ENCODE peak calls at places on chromosomes 12 and 14, in nine cellular contexts. A is Karpas-422; U is ovary; I is lung; H is Peyer's patch; N is choroid plexus epithelial cell; V is CD4-positive, alpha-beta memory T cell; S is thyroid gland; P is bronchial epithelial cell. Y is an unnamed sample.

GRCh38 chr12:125329239-125330238 is 264.3 kb downstream of the AACS start:
- DNase-seq in A (no peak), U (no peak), I (no peak), H (no peak), N (no peak), V (no peak), S (no peak), P (peak), Y (no peak)

GRCh38 chr14:49727171-49727570 is 34.3 kb downstream of the KLHDC1 start:
- DNase-seq in A (no peak), U (no peak), I (no peak), H (no peak), N (no peak), V (no peak), S (no peak), P (no peak), Y (no peak)

GRCh38 chr12:58977476-58977875 is 57.2 kb upstream of the LRIG3 start:
- DNase-seq in A (no peak), U (no peak), I (no peak), H (no peak), N (no peak), V (no peak), S (peak), P (no peak), Y (no peak)

GRCh38 chr14:97638864-97639263 is 841.7 kb downstream of the VRK1 start:
- DNase-seq in A (no peak), U (no peak), I (no peak), H (no peak), N (no peak), V (no peak), S (no peak), P (peak), Y (no peak)

GRCh38 chr14:103738706-103739451 is 23.3 kb downstream of the ZFYVE21 start:
- DNase-seq in A (no peak), U (no peak), I (no peak), H (no peak), N (no peak), V (no peak), S (no peak), P (no peak), Y (no peak)

GRCh38 chr14:22689186-22689585 is 45.0 kb upstream of the OR6J1 start:
- DNase-seq in A (no peak), U (no peak), I (no peak), H (no peak), N (peak), V (no peak), S (no peak), P (peak), Y (no peak)

GRCh38 chr12:21852251-21852650 is 77.7 kb upstream of the KCNJ8 start:
- DNase-seq in A (no peak), U (no peak), I (no peak), H (no peak), N (peak), V (no peak), S (no peak), P (peak), Y (no peak)

GRCh38 chr12:99223554-99223953 is 424.0 kb upstream of the GARIN6 start:
- DNase-seq in A (no peak), U (no peak), I (no peak), H (no peak), N (no peak), V (no peak), S (no peak), P (no peak), Y (no peak)

GRCh38 chr12:45357547-45358417 is 141.9 kb downstream of the ANO6 start:
- DNase-seq in A (no peak), U (peak), I (no peak), H (no peak), N (peak), V (no peak), S (no peak), P (no peak), Y (no peak)

GRCh38 chr12:5480953-5481300 is 49.0 kb downstream of the NTF3 start:
- DNase-seq in A (no peak), U (no peak), I (no peak), H (no peak), N (no peak), V (no peak), S (no peak), P (no peak), Y (no peak)

GRCh38 chr12:5480218-5480952 is 48.5 kb downstream of the NTF3 start:
- DNase-seq in A (no peak), U (no peak), I (no peak), H (no peak), N (no peak), V (no peak), S (no peak), P (no peak), Y (no peak)

GRCh38 chr12:5476356-5476755 is 44.4 kb downstream of the NTF3 start:
- DNase-seq in A (no peak), U (no peak), I (no peak), H (no peak), N (no peak), V (no peak), S (no peak), P (no peak), Y (no peak)

GRCh38 chr12:5479761-5480160 is 47.9 kb downstream of the NTF3 start:
- DNase-seq in A (no peak), U (no peak), I (no peak), H (no peak), N (no peak), V (no peak), S (no peak), P (no peak), Y (no peak)

GRCh38 chr12:5478081-5478706 is 46.3 kb downstream of the NTF3 start:
- DNase-seq in A (peak), U (no peak), I (no peak), H (no peak), N (no peak), V (no peak), S (no peak), P (no peak), Y (no peak)
- H3K4me3 ChIP-seq in A (no peak), U (no peak), I (no peak), H (no peak), N (no peak), V (no peak), S (no peak), P (no peak), Y (no peak)

DNA sequence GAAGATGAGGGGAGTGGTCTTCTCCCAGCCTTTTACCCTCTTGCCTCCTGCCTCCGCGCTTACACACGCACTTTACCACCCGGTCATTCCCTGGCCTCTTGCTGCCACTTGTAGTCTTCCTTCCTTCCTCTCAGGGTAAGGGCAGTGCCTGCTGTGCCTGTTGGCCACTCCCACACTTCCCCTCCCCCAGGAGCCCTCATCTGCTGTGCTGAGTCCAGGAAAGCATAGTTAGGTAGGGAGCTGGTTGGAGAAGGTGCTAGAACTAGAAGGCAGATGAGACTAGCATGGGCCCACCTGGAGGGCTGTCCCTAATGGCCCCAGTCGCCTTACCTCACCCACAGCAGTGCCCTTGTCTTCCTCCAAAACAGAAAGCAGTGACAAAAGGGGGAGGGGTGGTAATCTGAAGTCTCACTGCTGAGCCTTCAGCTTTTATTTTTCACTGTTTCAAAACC is 54.3 kb upstream of the SRSF5 start:
- DNase-seq in A (no peak), U (no peak), I (peak), H (peak), N (no peak), V (no peak), S (peak), P (peak), Y (peak)
- H3K4me3 ChIP-seq in A (no peak), U (no peak), I (no peak), H (no peak), N (no peak), V (no peak), S (no peak), P (no peak), Y (no peak)

DNA sequence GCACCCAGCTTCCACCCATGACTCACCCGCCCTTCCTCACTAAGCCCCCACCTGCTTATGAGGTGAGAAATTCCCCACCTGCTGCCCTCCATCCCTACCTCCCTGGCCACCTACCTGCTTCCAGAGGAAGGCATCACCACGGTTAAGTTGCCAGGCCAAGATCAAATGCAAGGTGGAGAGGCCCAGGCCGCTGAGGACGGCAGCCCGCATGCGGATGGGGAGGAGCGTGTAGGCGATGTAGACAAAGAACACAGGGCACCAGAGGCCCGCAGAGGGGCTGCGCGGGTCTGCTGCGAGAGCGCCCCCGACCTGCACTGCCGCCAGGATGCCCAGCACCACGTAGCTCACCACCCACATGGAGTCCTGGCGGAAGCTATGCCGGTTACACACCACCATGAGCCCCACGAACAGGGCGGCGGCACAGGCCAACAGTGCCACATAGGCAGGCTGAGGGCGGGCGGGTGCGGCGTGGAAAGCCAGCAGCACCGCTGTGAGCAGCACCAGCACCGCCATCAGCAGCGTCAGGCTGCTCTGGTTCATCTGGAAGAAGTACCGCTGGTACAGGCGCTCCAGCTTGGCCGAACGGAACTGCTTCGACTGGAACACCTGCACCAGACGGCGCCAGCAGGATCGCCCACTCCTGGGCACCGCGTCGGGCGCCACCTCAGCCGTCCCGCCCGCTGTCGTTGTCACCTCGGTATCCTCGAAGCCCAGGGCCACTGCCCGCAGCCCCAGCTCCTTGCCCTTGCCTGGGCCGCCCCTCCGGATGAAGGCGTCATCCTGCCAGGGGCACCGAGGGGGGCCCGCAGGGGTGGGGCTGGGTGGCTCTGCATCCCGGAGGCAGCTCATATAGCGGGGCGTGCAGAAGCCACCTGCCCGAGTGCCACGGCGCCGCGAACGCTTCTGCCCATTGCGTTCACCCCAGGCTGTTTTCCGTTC is 6.2 kb downstream of the ADCY6 start:
- DNase-seq in A (no peak), U (no peak), I (no peak), H (no peak), N (no peak), V (no peak), S (no peak), P (no peak), Y (no peak)
- H3K4me3 ChIP-seq in A (no peak), U (no peak), I (no peak), H (no peak), N (no peak), V (no peak), S (no peak), P (no peak), Y (no peak)

DNA sequence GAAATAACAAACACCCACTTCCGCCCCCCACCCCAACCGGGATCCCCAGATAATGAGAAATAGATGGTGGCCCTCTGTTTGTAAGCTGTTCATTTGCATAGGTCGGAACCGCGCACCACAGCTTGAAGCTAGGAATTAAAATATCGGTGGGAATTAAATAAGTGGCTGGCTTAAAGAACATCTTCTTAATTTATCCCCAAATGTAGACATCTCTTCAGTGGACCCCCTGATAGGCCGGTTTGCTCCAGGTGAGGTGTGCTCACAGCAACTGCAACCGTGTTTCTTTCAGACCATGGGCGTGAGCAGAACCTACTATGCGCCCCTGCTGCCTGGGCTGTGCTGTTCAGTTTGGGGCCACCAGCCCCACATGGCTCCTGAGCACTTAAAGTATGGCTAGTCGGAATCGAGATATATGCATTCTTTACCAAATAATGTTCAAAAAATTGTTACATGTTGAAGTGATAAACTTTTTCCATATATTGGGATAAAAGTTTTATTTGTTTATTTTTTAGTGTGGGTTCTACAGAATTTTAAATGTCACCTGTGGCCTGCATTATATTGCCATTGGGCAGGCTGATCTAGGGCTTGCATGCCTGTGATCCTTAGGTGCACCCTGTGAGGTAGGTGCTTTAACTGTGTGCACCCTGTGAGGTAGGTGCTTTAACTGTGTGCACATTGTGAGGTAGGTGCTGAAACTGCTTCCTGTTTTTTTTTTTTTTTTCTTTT is 821 bp upstream of the DICER1 start:
- DNase-seq in A (peak), U (no peak), I (no peak), H (no peak), N (no peak), V (peak), S (no peak), P (no peak), Y (no peak)
- H3K4me3 ChIP-seq in A (peak), U (peak), I (peak), H (peak), N (peak), V (peak), S (peak), P (peak), Y (peak)

DNA sequence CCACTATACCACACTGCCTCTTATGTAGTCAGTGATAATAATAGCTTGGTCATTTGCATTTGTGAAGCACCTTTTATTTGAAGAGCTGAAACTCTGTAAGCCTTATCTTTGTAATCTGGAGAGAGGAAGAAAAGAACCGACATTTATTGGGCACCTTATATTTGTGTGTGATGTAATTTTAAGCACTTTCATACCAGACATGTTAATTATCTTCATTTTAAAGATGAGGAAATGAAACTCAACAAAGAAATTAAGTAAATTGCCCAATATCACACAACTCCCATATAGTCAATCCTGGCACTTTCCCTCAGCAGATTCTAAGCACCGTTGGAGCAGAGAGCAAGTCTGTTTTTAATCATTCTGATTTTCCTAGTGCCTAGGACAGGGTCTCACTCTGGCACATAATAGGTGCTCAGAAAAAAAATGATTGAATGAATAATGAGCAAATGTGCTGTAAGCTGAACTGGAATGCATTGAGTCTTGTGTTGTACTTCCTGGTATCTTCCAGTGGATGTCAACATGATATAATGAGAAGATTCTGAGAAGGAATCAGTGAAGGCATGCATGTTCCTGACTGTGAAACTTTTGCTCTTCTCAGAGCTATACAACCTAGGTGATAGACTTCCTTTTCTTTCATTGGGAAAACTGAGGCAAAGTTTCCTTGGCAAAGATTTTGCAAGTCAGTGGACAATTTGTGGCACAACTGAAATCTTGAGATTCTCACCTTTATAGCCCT is 418.9 kb downstream of the ZFP36L1 start:
- DNase-seq in A (peak), U (no peak), I (no peak), H (no peak), N (no peak), V (no peak), S (no peak), P (no peak), Y (no peak)
- H3K4me3 ChIP-seq in A (no peak), U (no peak), I (no peak), H (no peak), N (no peak), V (no peak), S (no peak), P (no peak), Y (no peak)

Y was measured in heart right ventricle.